ENCODE peak calls at places on chromosome 10, in six cellular contexts. One of them, this sample, is unnamed.

GRCh38 chr10:101289541-101289940 is 60.3 kb upstream of the LBX1 start:
- DNase-seq in H9: peak; percentile 15
- DNase-seq in mesenchymal stem cell: no peak
- DNase-seq in neuronal stem cell: no peak
- DNase-seq in H1: no peak
- DNase-seq in trophoblast cell: no peak
- DNase-seq in this sample: no peak

GRCh38 chr10:84534168-84534567 is 205.8 kb downstream of the CCSER2 start:
- DNase-seq in H9: no peak
- DNase-seq in mesenchymal stem cell: no peak
- DNase-seq in neuronal stem cell: no peak
- DNase-seq in H1: no peak
- DNase-seq in trophoblast cell: no peak
- DNase-seq in this sample: no peak

GRCh38 chr10:73894245-73894971 is 16.5 kb upstream of the PLAU start:
- DNase-seq in H9: no peak
- DNase-seq in mesenchymal stem cell: peak; percentile 92
- DNase-seq in neuronal stem cell: no peak
- DNase-seq in H1: no peak
- DNase-seq in trophoblast cell: peak; percentile 47
- DNase-seq in this sample: peak; percentile 85

GRCh38 chr10:113683300-113683699 is 3.6 kb downstream of the CASP7 start:
- DNase-seq in H9: no peak
- DNase-seq in mesenchymal stem cell: no peak
- DNase-seq in neuronal stem cell: no peak
- DNase-seq in H1: no peak
- DNase-seq in trophoblast cell: no peak
- DNase-seq in this sample: no peak

GRCh38 chr10:133537551-133538545 is 10.7 kb downstream of the CYP2E1 start:
- DNase-seq in H9: no peak
- DNase-seq in mesenchymal stem cell: no peak
- DNase-seq in neuronal stem cell: no peak
- DNase-seq in H1: no peak
- DNase-seq in trophoblast cell: no peak
- DNase-seq in this sample: no peak

GRCh38 chr10:91032614-91033248 is 111.8 kb upstream of the ANKRD1 start:
- DNase-seq in H9: no peak
- DNase-seq in mesenchymal stem cell: no peak
- DNase-seq in neuronal stem cell: no peak
- DNase-seq in H1: no peak
- DNase-seq in trophoblast cell: no peak
- DNase-seq in this sample: peak; percentile 22

GRCh38 chr10:104234934-104235333 is 2.8 kb upstream of the CFAP43 start:
- DNase-seq in H9: no peak
- DNase-seq in mesenchymal stem cell: no peak
- DNase-seq in neuronal stem cell: no peak
- DNase-seq in H1: no peak
- DNase-seq in trophoblast cell: no peak
- DNase-seq in this sample: no peak

GRCh38 chr10:69438531-69439349 is 12.5 kb upstream of the TSPAN15 start:
- DNase-seq in H9: no peak
- DNase-seq in mesenchymal stem cell: peak; percentile 43
- DNase-seq in neuronal stem cell: no peak
- DNase-seq in H1: no peak
- DNase-seq in trophoblast cell: peak; percentile 27
- DNase-seq in this sample: peak; percentile 16

GRCh38 chr10:79021331-79021907 is 47.3 kb upstream of the ZMIZ1 start:
- DNase-seq in H9: no peak
- DNase-seq in mesenchymal stem cell: no peak
- DNase-seq in neuronal stem cell: no peak
- DNase-seq in H1: no peak
- DNase-seq in trophoblast cell: no peak
- DNase-seq in this sample: no peak

GRCh38 chr10:108567899-108568752 is 1355.2 kb downstream of the XPNPEP1 start:
- DNase-seq in H9: no peak
- DNase-seq in mesenchymal stem cell: no peak
- DNase-seq in neuronal stem cell: no peak
- DNase-seq in H1: no peak
- DNase-seq in trophoblast cell: no peak
- DNase-seq in this sample: no peak

GRCh38 chr10:3578159-3578558 is 206.8 kb downstream of the KLF6 start:
- DNase-seq in H9: no peak
- DNase-seq in mesenchymal stem cell: no peak
- DNase-seq in neuronal stem cell: no peak
- DNase-seq in H1: no peak
- DNase-seq in trophoblast cell: no peak
- DNase-seq in this sample: no peak

GRCh38 chr10:71319800-71320392 is 837 bp downstream of the SLC29A3 start:
- DNase-seq in H9: no peak
- DNase-seq in mesenchymal stem cell: no peak
- DNase-seq in neuronal stem cell: no peak
- DNase-seq in H1: no peak
- DNase-seq in trophoblast cell: no peak
- DNase-seq in this sample: no peak
- H3K14ac ChIP-seq in H9: peak overlapping the region; percentile 63
- H3K14ac ChIP-seq in mesenchymal stem cell: no peak overlapping the region
- H3K14ac ChIP-seq in neuronal stem cell: peak overlapping the region; percentile 1
- H3K14ac ChIP-seq in H1: no peak overlapping the region
- H3K14ac ChIP-seq in trophoblast cell: peak overlapping the region; percentile 68
- H3K14ac ChIP-seq in this sample: no peak overlapping the region

DNA sequence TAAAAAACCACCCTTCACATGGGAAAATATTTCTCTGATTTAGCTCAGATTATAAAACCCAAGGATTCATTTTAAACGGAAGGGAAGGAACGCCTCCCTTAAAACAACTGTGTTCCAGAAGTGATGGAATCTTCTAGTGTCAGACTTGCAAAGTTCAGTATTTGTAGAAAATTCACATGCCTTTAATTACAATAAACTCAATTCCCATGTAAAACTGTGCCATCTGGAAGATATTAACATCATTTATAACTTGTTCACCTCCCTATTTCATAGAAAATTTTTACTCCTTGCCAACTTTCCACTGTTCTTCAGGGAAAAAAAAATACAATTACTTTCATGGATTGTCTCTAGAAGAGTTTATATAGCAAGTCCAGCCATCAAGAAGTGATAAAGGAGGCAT is 54.2 kb downstream of the NRP1 start:
- DNase-seq in H9: no peak
- DNase-seq in mesenchymal stem cell: no peak
- DNase-seq in neuronal stem cell: no peak
- DNase-seq in H1: no peak
- DNase-seq in trophoblast cell: no peak
- DNase-seq in this sample: no peak
- H3K14ac ChIP-seq in H9: no peak overlapping the region
- H3K14ac ChIP-seq in mesenchymal stem cell: no peak overlapping the region
- H3K14ac ChIP-seq in neuronal stem cell: no peak overlapping the region
- H3K14ac ChIP-seq in H1: no peak overlapping the region
- H3K14ac ChIP-seq in trophoblast cell: no peak overlapping the region
- H3K14ac ChIP-seq in this sample: no peak overlapping the region

GRCh38 chr10:75401569-75402485 is at the start of gene ZNF503:
- DNase-seq in H9: peak; percentile 95
- DNase-seq in mesenchymal stem cell: peak; percentile 98
- DNase-seq in neuronal stem cell: peak; percentile 97
- DNase-seq in H1: peak; percentile 81
- DNase-seq in trophoblast cell: peak; percentile 45
- DNase-seq in this sample: peak; percentile 97

GRCh38 chr10:75404335-75405200 is 3.0 kb upstream of the ZNF503 start:
- DNase-seq in H9: peak; percentile 62
- DNase-seq in mesenchymal stem cell: no peak
- DNase-seq in neuronal stem cell: peak; percentile 58
- DNase-seq in H1: no peak
- DNase-seq in trophoblast cell: no peak
- DNase-seq in this sample: no peak

GRCh38 chr10:75402486-75403143 is 1.1 kb upstream of the ZNF503 start:
- DNase-seq in H9: peak; percentile 59
- DNase-seq in mesenchymal stem cell: no peak
- DNase-seq in neuronal stem cell: no peak
- DNase-seq in H1: no peak
- DNase-seq in trophoblast cell: no peak
- DNase-seq in this sample: no peak

GRCh38 chr10:75404023-75404334 is 2.4 kb upstream of the ZNF503 start:
- DNase-seq in H9: no peak
- DNase-seq in mesenchymal stem cell: no peak
- DNase-seq in neuronal stem cell: peak; percentile 39
- DNase-seq in H1: no peak
- DNase-seq in trophoblast cell: no peak
- DNase-seq in this sample: no peak

DNA sequence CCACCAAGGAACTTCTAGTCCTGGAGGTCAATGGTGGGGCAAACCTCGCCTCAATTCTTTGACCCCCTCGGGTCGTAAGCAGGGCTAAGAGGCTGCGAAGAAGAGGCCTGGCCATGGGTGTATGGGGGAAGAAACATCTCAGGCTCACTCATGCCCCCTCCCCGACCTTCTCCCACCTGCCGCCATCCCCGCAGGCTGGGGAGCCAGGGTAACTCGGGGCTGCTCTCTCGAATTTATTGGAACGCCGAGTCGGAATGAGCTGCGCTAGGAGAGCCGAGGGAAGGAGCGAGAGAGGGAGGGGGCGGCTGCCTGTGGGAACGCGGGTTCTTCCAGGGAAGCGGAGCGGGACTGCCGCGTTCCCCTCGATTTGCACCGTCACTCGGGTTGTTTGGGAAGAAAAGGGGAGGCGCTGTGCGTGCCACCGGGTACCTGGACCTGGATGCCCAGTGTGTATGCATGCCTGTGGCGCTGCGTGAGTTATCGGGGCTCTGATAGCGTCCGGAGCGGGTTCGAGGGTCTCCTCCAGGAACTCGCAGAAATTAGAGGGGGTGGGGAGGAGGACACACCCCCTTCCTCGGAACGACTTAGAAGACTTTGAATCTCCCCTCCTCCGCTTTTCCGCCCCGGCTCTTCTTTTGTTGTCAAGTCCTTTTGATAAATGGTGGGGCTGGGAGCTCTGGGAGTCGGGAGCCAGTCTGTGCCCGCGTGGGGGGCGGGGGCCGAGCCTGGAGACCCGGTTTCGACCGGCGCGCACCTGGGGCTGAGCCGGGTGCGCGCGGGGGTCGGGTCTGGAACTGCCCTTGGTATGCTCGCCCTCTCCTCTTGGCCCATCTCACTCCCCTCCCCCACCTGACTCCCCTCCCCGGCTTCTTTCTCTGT is 1.8 kb upstream of the ZNF503 start:
- DNase-seq in H9: peak; percentile 55
- DNase-seq in mesenchymal stem cell: peak; percentile 70
- DNase-seq in neuronal stem cell: peak; percentile 71
- DNase-seq in H1: no peak
- DNase-seq in trophoblast cell: no peak
- DNase-seq in this sample: no peak
- H3K14ac ChIP-seq in H9: no peak overlapping the region
- H3K14ac ChIP-seq in mesenchymal stem cell: no peak overlapping the region
- H3K14ac ChIP-seq in neuronal stem cell: peak overlapping the region; percentile 84
- H3K14ac ChIP-seq in H1: no peak overlapping the region
- H3K14ac ChIP-seq in trophoblast cell: peak overlapping the region; percentile 40
- H3K14ac ChIP-seq in this sample: peak overlapping the region; percentile 57

GRCh38 chr10:129881641-129882040 is 82.4 kb downstream of the EBF3 start:
- DNase-seq in H9: no peak
- DNase-seq in mesenchymal stem cell: no peak
- DNase-seq in neuronal stem cell: no peak
- DNase-seq in H1: no peak
- DNase-seq in trophoblast cell: no peak
- DNase-seq in this sample: no peak
- H3K14ac ChIP-seq in H9: no peak overlapping the region
- H3K14ac ChIP-seq in mesenchymal stem cell: no peak overlapping the region
- H3K14ac ChIP-seq in neuronal stem cell: no peak overlapping the region
- H3K14ac ChIP-seq in H1: no peak overlapping the region
- H3K14ac ChIP-seq in trophoblast cell: no peak overlapping the region
- H3K14ac ChIP-seq in this sample: no peak overlapping the region

DNA sequence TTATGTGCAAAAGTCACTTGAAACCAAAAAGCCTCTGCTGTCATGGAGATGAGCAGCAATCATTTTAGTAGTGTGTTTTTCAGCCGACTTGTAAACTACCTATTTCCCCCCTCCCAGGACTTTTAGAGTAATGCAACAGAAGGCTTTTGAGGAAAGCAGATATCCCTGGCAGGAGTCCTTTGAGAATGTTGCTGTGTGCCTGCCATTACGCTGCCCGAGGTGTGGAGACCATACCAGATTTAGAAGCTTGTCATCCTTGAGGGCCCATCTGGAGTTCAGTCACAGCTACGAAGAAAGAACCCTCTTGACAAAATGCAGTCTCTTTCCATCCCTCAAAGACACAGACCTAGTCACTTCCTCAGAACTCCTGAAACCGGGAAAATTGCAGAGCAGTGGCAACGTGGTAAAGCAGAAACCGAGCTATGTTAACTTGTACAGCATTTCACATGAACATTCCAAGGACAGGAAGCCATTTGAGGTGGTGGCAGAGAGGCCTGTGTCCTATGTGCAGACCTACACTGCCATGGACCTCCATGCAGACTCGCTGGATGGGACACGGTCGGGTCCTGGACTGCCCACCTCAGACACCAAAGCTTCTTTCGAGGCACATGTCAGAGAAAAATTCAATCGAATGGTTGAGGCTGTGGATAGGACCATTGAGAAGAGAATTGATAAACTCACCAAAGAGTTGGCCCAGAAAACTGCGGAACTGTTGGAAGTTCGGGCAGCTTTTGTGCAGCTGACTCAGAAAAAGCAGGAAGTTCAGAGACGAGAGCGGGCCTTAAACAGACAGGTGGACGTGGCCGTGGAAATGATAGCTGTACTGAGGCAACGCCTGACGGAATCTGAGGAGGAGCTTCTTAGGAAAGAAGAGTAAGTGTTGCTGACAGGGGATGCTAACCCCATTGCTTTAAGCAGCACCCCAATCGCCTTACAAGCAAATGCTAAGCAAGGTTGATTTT is 2.2 kb downstream of the ZNF365 start:
- DNase-seq in H9: no peak
- DNase-seq in mesenchymal stem cell: no peak
- DNase-seq in neuronal stem cell: no peak
- DNase-seq in H1: no peak
- DNase-seq in trophoblast cell: no peak
- DNase-seq in this sample: no peak
- H3K14ac ChIP-seq in H9: no peak overlapping the region
- H3K14ac ChIP-seq in mesenchymal stem cell: no peak overlapping the region
- H3K14ac ChIP-seq in neuronal stem cell: no peak overlapping the region
- H3K14ac ChIP-seq in H1: no peak overlapping the region
- H3K14ac ChIP-seq in trophoblast cell: no peak overlapping the region
- H3K14ac ChIP-seq in this sample: no peak overlapping the region

DNA sequence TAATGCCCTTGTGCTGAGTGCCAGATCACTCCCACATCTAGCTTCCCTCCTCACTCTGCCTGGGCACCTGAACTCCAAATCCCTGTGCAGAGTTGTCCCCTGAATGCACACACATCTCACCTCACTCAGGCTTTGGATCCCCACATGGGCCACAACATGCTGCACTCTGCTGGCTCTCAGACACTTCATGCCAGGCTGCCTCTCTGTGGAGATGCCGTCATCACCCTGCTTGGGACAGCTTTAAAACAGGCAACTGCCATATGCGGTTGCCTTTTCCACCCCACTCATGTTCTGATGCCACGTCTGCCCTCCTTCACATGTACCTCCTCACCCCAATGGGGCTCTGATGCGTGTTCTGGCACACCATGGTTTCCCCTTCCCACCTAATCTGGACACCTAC is 477.0 kb downstream of the GFRA1 start:
- DNase-seq in H9: no peak
- DNase-seq in mesenchymal stem cell: no peak
- DNase-seq in neuronal stem cell: no peak
- DNase-seq in H1: no peak
- DNase-seq in trophoblast cell: no peak
- DNase-seq in this sample: no peak
- H3K14ac ChIP-seq in H9: no peak overlapping the region
- H3K14ac ChIP-seq in mesenchymal stem cell: no peak overlapping the region
- H3K14ac ChIP-seq in neuronal stem cell: no peak overlapping the region
- H3K14ac ChIP-seq in H1: no peak overlapping the region
- H3K14ac ChIP-seq in trophoblast cell: no peak overlapping the region
- H3K14ac ChIP-seq in this sample: no peak overlapping the region

This sample was measured in IMR-90.